ENCODE peak calls at places on chromosomes 11 and 22, in seven cellular contexts. I is activated T-cell treated with anti-CD3 and anti-CD28 coated beads, Interleukin-2, amount 50 U/mL, for 24 hours; Y is C1 segment of cervical spinal cord; U is HCEC 1CT; S is neural progenitor cell; R is T47D; M is HFF-Myc. D is an unnamed sample.

GRCh38 chr22:31179345-31179744 is 19.4 kb downstream of the RNF185 start:
- DNase-seq in I (no peak), Y (no peak), U (no peak), S (no peak), R (no peak), M (no peak), D (no peak)

GRCh38 chr11:108496643-108497256 is 1.4 kb downstream of the POGLUT3 start:
- DNase-seq in I (no peak), Y (no peak), U (no peak), S (no peak), R (peak; percentile 59), M (no peak), D (no peak)

GRCh38 chr11:26191193-26191592 is 140.7 kb upstream of the ANO3 start:
- DNase-seq in I (no peak), Y (no peak), U (no peak), S (no peak), R (no peak), M (no peak), D (no peak)

GRCh38 chr22:34055525-34056200 is 135.4 kb upstream of the LARGE1 start:
- DNase-seq in I (no peak), Y (no peak), U (no peak), S (peak; percentile 72), R (peak; percentile 4), M (no peak), D (no peak)

GRCh38 chr11:119315139-119316016 is 1.6 kb downstream of the MCAM start:
- DNase-seq in I (peak; percentile 68), Y (no peak), U (no peak), S (peak; percentile 61), R (no peak), M (no peak), D (no peak)

GRCh38 chr22:37746366-37747089 is 49.7 kb downstream of the TRIOBP start:
- DNase-seq in I (peak; percentile 74), Y (no peak), U (no peak), S (peak; percentile 36), R (no peak), M (no peak), D (no peak)

GRCh38 chr11:17986007-17986710 is 26.7 kb downstream of the SERGEF start:
- DNase-seq in I (no peak), Y (no peak), U (peak; percentile 84), S (no peak), R (no peak), M (peak; percentile 59), D (no peak)

GRCh38 chr22:24772493-24773220 is 1.9 kb downstream of the PIWIL3 start:
- DNase-seq in I (no peak), Y (no peak), U (peak; percentile 55), S (peak; percentile 83), R (peak; percentile 12), M (peak; percentile 19), D (no peak)

GRCh38 chr22:22422629-22423112 is 85.9 kb downstream of the ZNF280B start:
- DNase-seq in I (peak; percentile 73), Y (no peak), U (peak; percentile 47), S (peak; percentile 92), R (peak; percentile 4), M (peak; percentile 17), D (no peak)

GRCh38 chr11:103964390-103964789 is 72.0 kb upstream of the DDI1 start:
- DNase-seq in I (no peak), Y (no peak), U (no peak), S (no peak), R (no peak), M (no peak), D (no peak)

GRCh38 chr11:113162590-113162961 is 151.8 kb upstream of the TTC12 start:
- DNase-seq in I (no peak), Y (peak; percentile 32), U (no peak), S (no peak), R (no peak), M (no peak), D (no peak)

D was measured in SK-N-MC.